ENCODE peak calls at places on chromosomes 1 and 21, in five cellular contexts. D, F, N, E and C are unnamed samples.

GRCh38 chr1:56545711-56546110 is 33.7 kb downstream of the PLPP3 start:
- DNase-seq in N (no peak), E (no peak), D (no peak), F (peak), C (no peak)

GRCh38 chr1:94634977-94635416 is 93.4 kb upstream of the F3 start:
- DNase-seq in F (no peak), E (no peak), N (no peak), D (no peak), C (no peak)

GRCh38 chr1:204045430-204045829 is 27.5 kb upstream of the SOX13 start:
- DNase-seq in E (no peak), F (no peak), D (no peak), N (no peak), C (no peak)

GRCh38 chr21:29376556-29376955 is 77.8 kb downstream of the BACH1 start:
- DNase-seq in F (peak), E (peak), D (peak), N (peak), C (peak)

GRCh38 chr1:5906116-5906515 is 86.1 kb downstream of the NPHP4 start:
- DNase-seq in E (no peak), F (no peak), N (no peak), D (no peak), C (no peak)

GRCh38 chr1:50568782-50569181 is 145.5 kb upstream of the DMRTA2 start:
- DNase-seq in D (no peak), F (no peak), N (no peak), E (no peak), C (no peak)

GRCh38 chr1:203451849-203452784 is 23.5 kb upstream of the PRELP start:
- DNase-seq in E (no peak), D (no peak), F (no peak), N (no peak), C (no peak)

GRCh38 chr1:38551318-38551717 is 308.3 kb downstream of the RRAGC start:
- DNase-seq in D (no peak), F (no peak), N (no peak), E (no peak), C (no peak)

GRCh38 chr1:56948403-56949023 is 17.3 kb downstream of the C8B start:
- DNase-seq in D (no peak), F (no peak), N (no peak), E (no peak), C (no peak)

GRCh38 chr1:43463461-43463860 is 9.7 kb upstream of the HYI start:
- DNase-seq in F (no peak), N (no peak), E (no peak), D (no peak), C (no peak)

GRCh38 chr1:47827032-47827585 is 170.1 kb downstream of the TRABD2B start:
- DNase-seq in D (no peak), E (no peak), N (no peak), F (no peak), C (no peak)